ENCODE peak calls at places on chromosomes 7 and 10, in four cellular contexts. W is PC-9, S is SK-N-SH, R is GM23338. J is an unnamed sample.

GRCh38 chr10:66931340-66931948 is 5.6 kb downstream of the LRRTM3 start:
- DNase-seq in S (peak; percentile 23), R (peak; percentile 73), W (no peak), J (peak; percentile 57)

GRCh38 chr10:11787374-11787773 is 35.8 kb upstream of the PROSER2 start:
- DNase-seq in R (no peak), W (no peak), S (no peak), J (no peak)

GRCh38 chr10:22629843-22630228 is 84.5 kb downstream of the PIP4K2A start:
- DNase-seq in S (no peak), R (no peak), W (no peak), J (no peak)

GRCh38 chr7:154640266-154640865 is 362.6 kb downstream of the PAXIP1 start:
- DNase-seq in R (no peak), W (no peak), S (peak; percentile 69), J (no peak)

GRCh38 chr7:41970946-41971345 is 266.1 kb downstream of the GLI3 start:
- DNase-seq in R (no peak), W (no peak), S (no peak), J (no peak)

GRCh38 chr7:144713850-144714249 is 122.0 kb downstream of the TPK1 start:
- DNase-seq in S (no peak), R (peak; percentile 15), W (no peak), J (no peak)

GRCh38 chr7:45447296-45447695 is 126.9 kb upstream of the ADCY1 start:
- DNase-seq in W (no peak), S (no peak), R (no peak), J (no peak)

GRCh38 chr10:22442063-22442462 is 96.8 kb downstream of the SPAG6 start:
- DNase-seq in S (peak; percentile 73), W (no peak), R (no peak), J (no peak)

GRCh38 chr10:4303045-4303444 is 518.0 kb upstream of the KLF6 start:
- DNase-seq in W (no peak), S (no peak), R (no peak), J (no peak)

GRCh38 chr10:117224036-117224430 is 16.9 kb upstream of the SLC18A2 start:
- DNase-seq in R (no peak), S (no peak), W (no peak), J (no peak)

GRCh38 chr10:43123361-43124093 is 14.7 kb upstream of the CSGALNACT2 start:
- DNase-seq in S (no peak), W (no peak), R (no peak), J (no peak)

GRCh38 chr7:1715671-1716074 is 45.6 kb downstream of the ELFN1 start:
- DNase-seq in R (peak; percentile 42), W (no peak), S (no peak), J (no peak)

GRCh38 chr10:127694580-127695193 is 42.3 kb upstream of the FOXI2 start:
- DNase-seq in R (peak; percentile 95), W (no peak), S (peak; percentile 65), J (peak; percentile 66)

GRCh38 chr10:93438796-93439253 is 43.3 kb downstream of the MYOF start:
- DNase-seq in R (peak; percentile 95), S (no peak), W (peak; percentile 65), J (no peak)

GRCh38 chr10:87763086-87763861 is 54.8 kb downstream of the ATAD1 start:
- DNase-seq in R (no peak), S (no peak), W (no peak), J (no peak)

GRCh38 chr7:129468087-129468486 is 33.9 kb downstream of the STRIP2 start:
- DNase-seq in S (no peak), R (no peak), W (peak; percentile 92), J (no peak)

GRCh38 chr7:55539380-55539779 is 32.9 kb downstream of the VOPP1 start:
- DNase-seq in S (no peak), W (no peak), R (peak; percentile 68), J (no peak)

GRCh38 chr7:93359520-93360198 is 127.5 kb downstream of the VPS50 start:
- DNase-seq in R (no peak), W (no peak), S (no peak), J (no peak)

GRCh38 chr7:2018786-2019692 is 213.7 kb downstream of the MAD1L1 start:
- DNase-seq in S (peak; percentile 43), W (no peak), R (no peak), J (no peak)

GRCh38 chr10:91587710-91588638 is 44.9 kb downstream of the PPP1R3C start:
- DNase-seq in S (no peak), R (no peak), W (no peak), J (no peak)

GRCh38 chr7:65225422-65226006 is 148.1 kb upstream of the ZNF92 start:
- DNase-seq in S (no peak), R (no peak), W (no peak), J (no peak)

GRCh38 chr10:93413252-93413689 is 68.9 kb downstream of the MYOF start:
- DNase-seq in R (no peak), S (no peak), W (no peak), J (no peak)

GRCh38 chr10:30631188-30631587 is 1.6 kb upstream of the LYZL2 start:
- DNase-seq in R (no peak), W (no peak), S (no peak), J (no peak)
- H3K4me3 ChIP-seq in R (no peak overlapping the region), W (no peak overlapping the region), S (no peak overlapping the region), J (no peak overlapping the region)

DNA sequence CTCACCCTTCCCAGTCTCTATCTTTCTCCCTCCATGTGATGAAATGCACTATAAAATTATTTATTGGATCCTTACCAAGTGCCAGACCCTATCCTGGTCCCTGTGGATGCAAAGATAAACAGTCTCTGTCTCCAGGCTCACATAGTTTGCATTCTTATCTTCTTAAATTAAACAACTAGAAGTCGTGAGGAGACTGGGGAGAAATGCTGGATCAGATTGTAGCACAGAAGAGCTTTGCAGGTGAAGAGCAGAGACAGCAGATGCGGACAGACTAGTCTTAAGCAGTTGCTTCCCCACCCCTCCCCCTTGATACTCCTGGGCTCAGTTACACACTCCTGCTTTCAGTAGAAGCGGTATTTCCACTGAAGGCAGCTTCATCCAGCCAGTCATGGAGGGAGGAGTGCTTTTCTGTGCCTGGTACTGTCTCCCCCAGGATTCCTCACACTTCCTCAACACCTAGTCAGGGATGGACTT is 20.8 kb upstream of the CDK1 start:
- DNase-seq in R (peak; percentile 54), S (no peak), W (no peak), J (no peak)
- H2AFZ ChIP-seq in R (peak overlapping the region; percentile 73), S (no peak overlapping the region), W (no peak overlapping the region), J (no peak overlapping the region)

GRCh38 chr7:34575006-34575405 is 83.0 kb upstream of the NPSR1 start:
- DNase-seq in S (no peak), W (peak; percentile 17), R (no peak), J (no peak)
- H3K9me2 ChIP-seq in S (no peaks in the 10 kb centered on the region), W (no peaks in the 10 kb centered on the region), R (no peaks in the 10 kb centered on the region), J (no peaks in the 10 kb centered on the region)

GRCh38 chr7:149023662-149024061 is 4.6 kb downstream of the PDIA4 start:
- DNase-seq in W (no peak), R (peak; percentile 63), S (no peak), J (no peak)
- H3K4me3 ChIP-seq in W (no peak overlapping the region), R (peak overlapping the region; percentile 18), S (no peak overlapping the region), J (no peak overlapping the region)

GRCh38 chr10:15813415-15813814 is 46.9 kb downstream of the MINDY3 start:
- DNase-seq in W (no peak), R (no peak), S (no peak), J (no peak)
- H2AFZ ChIP-seq in W (no peak overlapping the region), R (no peak overlapping the region), S (no peak overlapping the region), J (no peak overlapping the region)